ENCODE peak calls at places on chromosomes 11 and 22, in four cellular contexts. Q, F, J and O are unnamed samples.

GRCh38 chr11:70493891-70494290 is 95.6 kb downstream of the CTTN start:
- DNase-seq in Q (no peak), J (no peak), F (no peak), O (no peak)

GRCh38 chr11:111326824-111327223 is 28.5 kb downstream of the POU2AF3 start:
- DNase-seq in F (no peak), Q (no peak), J (no peak), O (no peak)

GRCh38 chr22:37228106-37229011 is 15.7 kb downstream of the RAC2 start:
- DNase-seq in Q (no peak), F (no peak), J (no peak), O (no peak)

GRCh38 chr11:79084382-79084781 is 356.4 kb downstream of the TENM4 start:
- DNase-seq in J (no peak), F (no peak), Q (no peak), O (no peak)

GRCh38 chr22:39415506-39415905 is 15.9 kb downstream of the TAB1 start:
- DNase-seq in J (no peak), Q (no peak), F (no peak), O (no peak)

GRCh38 chr11:63916837-63917684 is at the start of gene RCOR2:
- DNase-seq in J (peak), F (peak), Q (peak), O (peak)

GRCh38 chr11:111417011-111417765 is 38.1 kb upstream of the POU2AF1 start:
- DNase-seq in Q (no peak), J (no peak), F (no peak), O (no peak)

GRCh38 chr11:46247090-46247489 is 30.4 kb upstream of the CREB3L1 start:
- DNase-seq in J (no peak), Q (no peak), F (peak), O (no peak)

GRCh38 chr22:35576671-35577070 is 36.0 kb downstream of the RASD2 start:
- DNase-seq in Q (no peak), F (no peak), J (no peak), O (no peak)

GRCh38 chr11:112613051-112613972 is 347.9 kb upstream of the NCAM1 start:
- DNase-seq in F (no peak), J (no peak), Q (no peak), O (no peak)

GRCh38 chr11:62923634-62924411 is 2.7 kb upstream of the CHRM1 start:
- DNase-seq in F (no peak), J (no peak), Q (no peak), O (peak)

GRCh38 chr11:85647078-85647477 is 689 bp upstream of the TMEM126A start:
- DNase-seq in F (no peak), J (no peak), Q (no peak), O (no peak)

GRCh38 chr22:24696551-24697001 is 77.9 kb downstream of the PIWIL3 start:
- DNase-seq in Q (no peak), F (no peak), J (no peak), O (no peak)

GRCh38 chr22:46894081-46894671 is 131.7 kb downstream of the TBC1D22A start:
- DNase-seq in F (peak), Q (no peak), J (no peak), O (no peak)

GRCh38 chr11:76388408-76388807 is 7.3 kb downstream of the GVQW3 start:
- DNase-seq in Q (no peak), F (no peak), J (no peak), O (no peak)

GRCh38 chr11:77071671-77072605 is 5.2 kb downstream of the CAPN5 start:
- DNase-seq in Q (no peak), J (no peak), F (peak), O (no peak)

GRCh38 chr11:20111871-20112270 is 48.4 kb downstream of the DBX1 start:
- DNase-seq in Q (no peak), F (no peak), J (no peak), O (no peak)

GRCh38 chr11:77113382-77114088 is 10.9 kb downstream of the OMP start:
- DNase-seq in Q (peak), J (no peak), F (no peak), O (peak)

GRCh38 chr22:45511847-45512261 is 9.2 kb downstream of the FBLN1 start:
- DNase-seq in J (no peak), F (peak), Q (no peak), O (peak)

GRCh38 chr11:114440121-114440860 is 1.0 kb downstream of the REXO2 start:
- DNase-seq in Q (no peak), J (no peak), F (no peak), O (no peak)

GRCh38 chr22:25153961-25154685 is 45.5 kb upstream of the CRYBB3 start:
- DNase-seq in J (no peak), F (peak), Q (no peak), O (no peak)

GRCh38 chr22:49971232-49972162 is 10.9 kb downstream of the PIM3 start:
- DNase-seq in Q (peak), J (no peak), F (peak), O (peak)

GRCh38 chr11:9895016-9895415 is 231.1 kb downstream of the SWAP70 start:
- DNase-seq in Q (no peak), F (peak), J (no peak), O (no peak)

GRCh38 chr22:16651217-16651616 is 58.6 kb upstream of the CCT8L2 start:
- DNase-seq in J (no peak), Q (no peak), F (no peak), O (no peak)

GRCh38 chr22:49966041-49966715 is 5.6 kb downstream of the PIM3 start:
- DNase-seq in F (no peak), Q (peak), J (no peak), O (no peak)

GRCh38 chr11:64040684-64041267 is 5.0 kb downstream of the FLRT1 start:
- DNase-seq in Q (no peak), J (no peak), F (no peak), O (peak)

GRCh38 chr11:33919645-33920044 is 27.8 kb upstream of the LMO2 start:
- DNase-seq in F (no peak), Q (no peak), J (no peak), O (no peak)

GRCh38 chr22:34297536-34298120 is 377.4 kb upstream of the LARGE1 start:
- DNase-seq in F (no peak), J (no peak), Q (no peak), O (no peak)

GRCh38 chr11:7448126-7448525 is 37.2 kb upstream of the OLFML1 start:
- DNase-seq in F (no peak), Q (no peak), J (no peak), O (no peak)
- TF ChIP-seq CTCF in F (no peak), Q (no peak), J (no peak), O (no peak)

DNA sequence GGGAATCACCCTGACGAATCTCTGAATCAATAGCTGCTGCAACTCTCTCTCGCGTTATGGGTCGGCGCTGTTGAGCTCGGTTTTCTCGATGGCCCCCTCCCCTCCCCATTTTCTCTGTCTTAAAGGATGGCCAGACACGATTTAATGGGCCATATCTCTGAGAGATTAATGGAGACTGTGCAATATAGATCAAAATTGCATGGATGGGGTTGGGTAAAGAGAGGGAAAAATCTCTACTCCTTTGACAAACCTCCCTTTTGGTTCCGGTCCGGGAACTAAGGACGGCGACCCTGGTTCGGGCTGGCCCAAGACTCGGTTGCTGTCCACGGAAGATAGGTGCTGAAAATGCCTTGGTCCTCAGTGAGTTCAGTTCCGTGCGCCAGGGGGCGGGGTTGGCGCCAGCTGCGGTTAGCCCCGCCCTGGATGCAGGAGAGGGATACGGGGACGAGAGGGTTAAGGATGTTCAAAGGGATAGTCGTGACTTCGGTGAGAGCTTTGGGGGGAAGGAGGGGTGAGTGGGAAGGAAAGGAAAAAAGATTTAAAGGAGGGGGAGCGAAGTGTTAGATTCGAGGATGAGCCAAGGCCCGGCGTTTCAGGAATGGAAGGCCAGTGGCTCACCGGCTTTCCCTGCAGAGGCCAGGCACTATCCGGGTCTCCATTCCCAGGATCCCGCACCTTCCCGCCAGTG is 103.6 kb upstream of the HSD17B12 start:
- DNase-seq in J (no peak), Q (peak), F (no peak), O (peak)
- TF ChIP-seq CTCF in J (peak), Q (peak), F (peak), O (peak)

GRCh38 chr11:89498845-89499448 is 7.8 kb upstream of the NOX4 start:
- DNase-seq in F (no peak), J (no peak), Q (no peak), O (no peak)
- TF ChIP-seq CTCF in F (no peak), J (peak), Q (peak), O (peak)

DNA sequence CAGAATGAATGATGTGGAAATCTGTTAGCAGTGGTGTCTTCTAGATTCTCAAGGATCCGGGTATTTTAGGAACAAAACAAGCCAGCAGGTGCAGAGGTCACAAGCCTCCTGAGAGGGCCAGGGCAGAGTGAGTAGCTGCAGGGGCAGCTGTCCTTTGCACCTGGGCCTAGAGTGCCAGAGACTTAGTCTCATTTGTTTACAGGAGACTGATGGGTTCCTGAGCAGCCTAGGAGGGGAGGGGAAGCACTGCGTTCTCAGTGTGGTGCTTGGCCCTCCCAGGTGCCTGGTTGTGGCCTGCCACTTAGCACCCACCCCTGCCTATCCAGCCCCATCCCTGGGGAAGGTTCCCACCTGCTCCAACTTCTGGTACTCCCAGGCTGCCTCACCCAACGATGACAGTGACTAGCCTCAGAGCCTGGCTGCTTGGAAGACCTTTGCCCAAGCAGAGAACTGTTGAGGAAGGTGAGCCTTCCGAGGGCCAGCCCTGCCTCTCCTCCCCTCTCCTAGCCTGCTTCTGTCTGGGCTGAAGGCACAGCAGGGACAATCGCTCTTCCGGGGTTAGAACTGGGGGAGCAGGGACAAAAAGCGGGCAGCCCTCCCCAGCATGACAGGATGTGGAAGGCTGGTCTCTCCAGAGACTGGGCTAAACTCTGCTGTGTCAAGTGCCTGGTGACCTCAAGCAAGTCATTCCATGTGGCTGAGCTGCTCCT is 10.1 kb downstream of the KCNQ1OT1 start:
- DNase-seq in J (no peak), Q (no peak), F (no peak), O (no peak)
- TF ChIP-seq CTCF in J (no peak), Q (no peak), F (no peak), O (no peak)

GRCh38 chr11:72848846-72849466 is 34.7 kb downstream of the ATG16L2 start:
- DNase-seq in Q (no peak), J (no peak), F (peak), O (no peak)
- TF ChIP-seq CTCF in Q (peak), J (peak), F (peak), O (peak)

GRCh38 chr11:61769946-61770683 is 17.7 kb downstream of the MYRF start:
- DNase-seq in F (no peak), J (no peak), Q (no peak), O (no peak)

GRCh38 chr11:61771195-61771894 is 18.9 kb downstream of the MYRF start:
- DNase-seq in J (no peak), Q (no peak), F (no peak), O (no peak)

GRCh38 chr11:61768376-61769076 is 16.1 kb downstream of the MYRF start:
- DNase-seq in Q (no peak), F (no peak), J (no peak), O (no peak)

GRCh38 chr11:61771995-61772455 is 19.6 kb downstream of the MYRF start:
- DNase-seq in F (no peak), J (no peak), Q (no peak), O (peak)

GRCh38 chr11:61769169-61769920 is 16.9 kb downstream of the MYRF start:
- DNase-seq in Q (no peak), J (peak), F (no peak), O (peak)
- TF ChIP-seq CTCF in Q (peak), J (peak), F (peak), O (peak)